ENCODE peak calls at places on chromosomes 6 and 20, in four cellular contexts. D, I, X and J are unnamed samples.

GRCh38 chr6:122871079-122871478 is 82.0 kb downstream of the SMPDL3A start:
- DNase-seq in D (no peak), X (no peak), I (peak), J (no peak)

GRCh38 chr6:105793132-105793531 is 293.0 kb upstream of the PRDM1 start:
- DNase-seq in I (no peak), D (no peak), X (no peak), J (peak)

GRCh38 chr20:8616792-8617191 is 452.1 kb upstream of the PLCB4 start:
- DNase-seq in X (no peak), D (peak), I (no peak), J (no peak)

GRCh38 chr6:106975699-106976032 is 1.1 kb upstream of the CD24 start:
- DNase-seq in D (no peak), I (peak), X (no peak), J (no peak)

GRCh38 chr20:45343445-45343866 is 4.8 kb downstream of the SDC4 start:
- DNase-seq in I (no peak), X (no peak), D (peak), J (no peak)

GRCh38 chr20:13220194-13220856 is 749 bp upstream of the ISM1 start:
- DNase-seq in X (no peak), I (peak), D (peak), J (no peak)

GRCh38 chr20:537983-538382 is 5.6 kb downstream of the CSNK2A1 start:
- DNase-seq in D (no peak), X (no peak), I (no peak), J (no peak)

GRCh38 chr20:45968081-45968671 is 3.8 kb downstream of the ZNF335 start:
- DNase-seq in I (no peak), D (no peak), X (no peak), J (peak)

GRCh38 chr6:132115714-132116366 is 164.7 kb upstream of the CCN2 start:
- DNase-seq in X (no peak), D (peak), I (no peak), J (no peak)

GRCh38 chr6:68196645-68197044 is 438.4 kb upstream of the ADGRB3 start:
- DNase-seq in I (peak), X (no peak), D (peak), J (no peak)

GRCh38 chr6:88983532-88983931 is 20.1 kb upstream of the RNGTT start:
- DNase-seq in X (no peak), D (peak), I (peak), J (no peak)

GRCh38 chr6:88609973-88610372 is 353.4 kb downstream of the RNGTT start:
- DNase-seq in X (no peak), I (no peak), D (no peak), J (no peak)

GRCh38 chr6:30686908-30687658 is 638 bp upstream of the PPP1R18 start:
- DNase-seq in X (peak), D (peak), I (peak), J (peak)

GRCh38 chr6:30687659-30688431 is 1.4 kb upstream of the PPP1R18 start:
- DNase-seq in I (peak), X (no peak), D (peak), J (no peak)

GRCh38 chr6:30689985-30690384 is 799 bp downstream of the NRM start:
- DNase-seq in X (no peak), I (no peak), D (no peak), J (no peak)

GRCh38 chr6:30689022-30689865 is 1.5 kb downstream of the NRM start:
- DNase-seq in I (no peak), X (no peak), D (no peak), J (no peak)

GRCh38 chr6:30688569-30688968 is 2.1 kb upstream of the PPP1R18 start:
- DNase-seq in I (no peak), X (no peak), D (no peak), J (no peak)
- TF ChIP-seq CTCF in I (no peak), X (no peak), D (no peak), J (no peak)

DNA sequence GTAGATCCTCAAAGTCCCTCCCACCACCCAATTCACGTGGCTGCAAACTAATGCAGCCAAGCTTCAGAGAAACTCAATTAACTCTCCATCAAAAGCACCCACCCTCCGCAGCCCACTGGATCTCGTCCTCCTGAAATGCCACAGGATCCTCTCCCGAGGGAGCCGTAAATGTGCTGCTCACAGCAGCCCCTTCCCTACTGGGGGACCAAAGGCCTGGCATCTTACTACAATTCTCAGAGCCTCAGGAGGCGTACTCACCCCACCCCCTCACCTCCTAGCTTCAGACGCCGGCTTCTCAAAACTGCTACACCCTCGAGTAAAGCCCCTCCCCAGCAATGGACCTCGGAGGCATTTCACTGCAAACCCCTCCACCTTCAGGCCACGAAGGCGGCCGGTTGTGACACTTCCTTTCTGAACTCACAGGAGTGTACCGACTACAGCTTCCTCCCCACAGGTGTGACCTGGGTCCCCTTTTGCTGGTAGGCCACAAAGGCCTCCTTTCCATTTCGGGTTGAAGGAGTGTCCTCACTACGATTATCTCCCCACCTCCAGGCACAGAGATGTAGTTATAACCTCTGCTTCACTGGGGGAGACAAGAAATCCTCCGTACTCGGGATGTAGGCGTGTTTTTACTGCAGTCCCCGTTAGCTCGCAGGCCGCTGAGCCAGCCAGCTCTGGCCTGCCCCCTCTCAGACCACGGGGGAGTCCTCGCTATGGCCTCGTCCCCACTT is 722 bp downstream of the CPNE1 start:
- DNase-seq in D (peak), X (peak), I (peak), J (peak)
- TF ChIP-seq CTCF in D (no peak), X (no peak), I (no peak), J (no peak)

GRCh38 chr6:72022830-72023229 is 136.5 kb downstream of the RIMS1 start:
- DNase-seq in I (no peak), X (no peak), D (no peak), J (no peak)
- TF ChIP-seq CTCF in I (no peak), X (no peak), D (no peak), J (no peak)

GRCh38 chr20:31566332-31566657 is 38.8 kb upstream of the ID1 start:
- DNase-seq in D (no peak), X (no peak), I (no peak), J (no peak)

GRCh38 chr20:31565699-31566331 is 39.3 kb upstream of the ID1 start:
- DNase-seq in D (no peak), I (no peak), X (no peak), J (no peak)

GRCh38 chr20:31568041-31568731 is 36.9 kb upstream of the ID1 start:
- DNase-seq in X (no peak), D (no peak), I (peak), J (no peak)

GRCh38 chr20:31567380-31567720 is 37.7 kb upstream of the ID1 start:
- DNase-seq in I (no peak), D (no peak), X (no peak), J (no peak)

GRCh38 chr20:31566658-31567379 is 38.3 kb upstream of the ID1 start:
- DNase-seq in I (peak), X (no peak), D (no peak), J (no peak)
- TF ChIP-seq CTCF in I (no peak), X (no peak), D (no peak), J (no peak)

GRCh38 chr6:158962371-158962770 is 37.6 kb downstream of the RSPH3 start:
- DNase-seq in D (no peak), I (no peak), X (no peak), J (no peak)

GRCh38 chr6:158959552-158959951 is 40.5 kb downstream of the RSPH3 start:
- DNase-seq in D (peak), X (no peak), I (no peak), J (no peak)

GRCh38 chr6:158960046-158960445 is 40.0 kb downstream of the RSPH3 start:
- DNase-seq in X (no peak), I (no peak), D (no peak), J (no peak)

GRCh38 chr6:158955265-158955664 is 44.7 kb downstream of the RSPH3 start:
- DNase-seq in D (no peak), X (no peak), I (no peak), J (no peak)

DNA sequence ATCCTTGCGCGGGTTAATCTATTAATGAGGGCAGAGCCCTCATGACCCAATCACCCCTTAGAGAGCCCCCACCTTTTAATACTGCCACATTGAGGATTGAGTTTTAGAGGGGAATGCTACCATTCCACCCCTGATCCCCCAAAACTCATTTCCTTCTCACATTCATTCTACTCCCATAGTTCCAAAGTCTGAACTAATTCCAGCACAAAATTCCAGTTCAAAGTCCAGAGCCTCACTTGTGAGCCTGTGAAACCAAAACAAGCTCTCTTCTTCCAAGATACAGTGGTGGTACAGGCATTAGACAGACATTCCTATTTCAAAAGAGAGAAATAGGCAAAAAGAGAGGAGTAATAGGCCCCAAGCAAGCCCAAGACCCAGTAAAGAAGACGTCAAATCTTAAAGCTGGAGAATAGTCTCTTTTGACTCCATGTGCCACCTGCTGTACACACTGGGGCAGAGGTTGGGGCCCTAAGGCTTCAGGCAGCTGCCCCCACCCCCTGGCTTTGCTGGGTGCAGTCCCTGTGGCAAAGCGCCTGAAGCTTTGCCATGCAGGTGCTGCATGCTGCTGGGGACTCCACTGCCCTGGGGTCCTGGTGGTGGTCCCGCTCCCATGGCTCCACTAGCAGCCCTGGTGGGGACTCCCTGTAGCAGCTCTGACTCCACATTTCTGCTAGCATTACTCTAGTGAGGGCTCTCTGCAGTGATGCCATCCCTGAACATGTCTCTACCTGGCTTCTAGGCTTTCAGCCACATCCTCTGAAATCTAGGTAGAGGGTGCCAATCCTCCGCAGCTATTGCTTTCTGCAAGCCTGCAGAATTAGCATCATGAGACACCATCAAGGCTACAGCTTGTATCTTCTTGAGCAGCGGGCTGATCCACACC is 41.3 kb downstream of the RSPH3 start:
- DNase-seq in I (no peak), X (peak), D (no peak), J (no peak)
- TF ChIP-seq CTCF in I (no peak), X (no peak), D (peak), J (no peak)

GRCh38 chr6:138309695-138310094 is 68.0 kb upstream of the SMIM28 start:
- DNase-seq in X (no peak), I (no peak), D (no peak), J (no peak)

GRCh38 chr6:138307352-138307751 is 70.4 kb upstream of the SMIM28 start:
- DNase-seq in X (no peak), I (peak), D (no peak), J (no peak)

GRCh38 chr6:138308728-138309110 is 69.0 kb upstream of the SMIM28 start:
- DNase-seq in I (no peak), X (no peak), D (no peak), J (no peak)

GRCh38 chr6:138310294-138310693 is 67.4 kb upstream of the SMIM28 start:
- DNase-seq in X (no peak), I (no peak), D (peak), J (no peak)

DNA sequence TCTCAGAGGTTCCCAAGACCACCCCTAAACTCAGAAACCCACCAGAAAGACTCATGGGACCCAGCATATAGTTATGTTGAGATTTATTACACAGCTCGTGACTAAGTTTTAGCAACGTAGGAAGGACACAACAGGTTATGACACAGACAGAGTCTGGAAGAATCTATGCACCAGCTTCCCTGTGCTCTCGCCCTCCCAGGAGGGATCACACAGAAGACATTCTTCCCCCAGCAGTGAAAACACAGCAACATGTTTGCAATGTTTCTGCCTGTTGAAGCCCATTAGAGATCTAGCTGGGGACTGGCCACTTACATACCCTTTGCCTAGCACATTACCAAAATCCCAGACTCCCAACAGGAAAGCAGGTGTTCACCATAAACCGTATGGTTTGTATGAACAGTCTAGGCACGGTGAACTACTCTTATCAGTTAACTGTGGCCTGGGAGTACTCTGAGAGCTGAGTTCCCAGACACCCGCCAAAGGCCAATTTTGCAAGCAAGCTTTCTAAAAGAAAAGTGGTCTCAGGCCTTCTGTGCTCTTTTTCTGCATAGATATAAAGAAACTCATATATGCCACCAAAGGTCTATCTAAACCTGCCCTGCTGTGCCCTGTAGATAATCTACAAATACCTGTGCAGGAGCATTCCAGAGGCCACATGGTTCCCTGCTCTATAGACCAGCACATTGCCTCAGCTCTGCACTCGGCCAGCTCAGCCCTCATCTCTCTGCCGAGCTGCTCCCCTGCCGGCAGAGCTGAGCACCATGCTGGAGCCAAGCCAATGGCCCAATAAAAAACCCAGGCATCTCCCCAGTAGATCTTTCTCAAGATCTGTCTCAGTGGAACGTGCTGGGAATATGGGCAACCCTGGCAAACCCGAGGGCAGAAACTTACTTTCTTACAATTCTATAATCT is 69.6 kb upstream of the SMIM28 start:
- DNase-seq in I (peak), D (peak), X (no peak), J (no peak)
- TF ChIP-seq CTCF in I (peak), D (peak), X (no peak), J (no peak)

DNA sequence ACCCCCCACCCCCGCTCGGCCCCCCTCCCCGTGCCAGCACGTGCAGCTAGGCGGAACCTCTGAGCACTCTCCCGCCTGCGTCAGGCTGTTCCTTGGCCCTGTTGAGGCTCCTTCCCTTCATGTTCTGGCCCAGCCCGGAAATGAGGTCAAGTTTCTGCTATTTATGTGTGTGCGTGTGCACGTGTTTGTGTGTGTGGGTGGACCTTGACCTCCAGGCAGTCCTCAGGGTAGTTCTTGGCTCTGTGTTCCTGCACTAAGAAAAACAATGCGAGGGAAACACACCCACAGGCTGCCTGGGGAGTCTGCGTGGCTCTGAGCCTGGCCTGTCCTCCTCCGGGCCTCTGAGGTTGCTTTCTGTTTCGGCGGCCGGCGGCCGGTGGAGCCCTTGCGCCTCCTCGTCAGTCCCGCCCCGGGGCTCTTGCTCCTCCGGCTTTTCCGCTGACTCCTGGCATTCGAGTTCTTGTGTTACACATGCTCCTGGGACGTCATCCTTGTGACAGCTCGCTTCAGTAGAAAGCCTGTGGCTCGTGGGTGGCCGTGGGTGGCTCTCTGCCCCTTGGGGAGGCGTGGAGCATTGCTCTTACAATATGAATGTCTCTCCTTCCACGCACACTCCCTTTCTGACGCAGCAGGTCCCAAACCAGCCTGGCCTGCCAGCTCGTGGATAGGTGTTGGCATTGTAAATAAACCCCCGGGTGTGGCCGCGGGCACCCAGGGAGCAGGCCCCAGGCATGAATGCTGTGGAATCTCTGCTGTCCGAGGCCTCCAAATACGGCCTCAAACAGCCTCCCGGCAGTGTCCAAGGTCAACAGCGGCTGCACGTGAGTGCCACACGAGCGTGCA is 10.0 kb downstream of the SLCO4A1 start:
- DNase-seq in D (peak), I (peak), X (peak), J (peak)
- TF ChIP-seq CTCF in D (peak), I (peak), X (no peak), J (peak)

DNA sequence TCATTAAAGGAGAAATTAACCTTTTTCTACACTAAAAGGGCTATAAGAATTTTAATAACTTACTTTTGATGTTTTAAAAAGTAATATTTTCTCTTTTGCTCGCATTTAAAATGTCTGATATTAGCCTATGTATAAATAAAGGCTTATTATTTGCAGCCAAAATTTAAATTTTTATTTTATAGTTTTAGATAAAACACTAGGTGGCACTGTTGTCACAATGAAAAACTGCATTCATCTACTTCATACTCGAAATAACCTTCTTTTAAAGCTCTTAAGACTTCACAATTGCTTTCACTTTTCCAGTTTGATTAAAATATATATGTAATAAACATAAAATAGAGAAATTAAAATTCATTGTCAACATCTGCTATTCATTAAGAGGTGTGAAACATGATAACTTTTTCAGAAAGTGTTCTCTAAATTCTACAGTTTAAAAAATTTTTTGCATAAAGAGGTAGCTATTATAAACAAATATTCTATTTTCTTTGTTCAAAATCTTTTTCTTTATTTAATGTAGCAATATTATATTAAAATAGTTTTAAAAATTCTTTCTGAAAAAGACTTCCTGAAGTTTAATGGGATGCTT is 78.8 kb upstream of the DEFB112 start:
- DNase-seq in D (peak), I (peak), X (no peak), J (no peak)
- TF ChIP-seq CTCF in D (peak), I (peak), X (no peak), J (peak)